ENCODE peak calls at places on chromosomes 16 and 17, in seven cellular contexts. D is adrenal gland, G is IMR-90, J is uterus, P is HepG2, A is A549, Z is prostate gland. M is an unnamed sample.

GRCh38 chr16:89616576-89617437 is 3.4 kb downstream of the DPEP1 start:
- DNase-seq in D (no peak), G (no peak), J (no peak), P (no peak), A (no peak), Z (no peak), M (no peak)

GRCh38 chr17:10646393-10646990 is 10.6 kb downstream of the MYH3 start:
- DNase-seq in D (peak; percentile 62), G (peak; percentile 70), J (peak; percentile 63), P (peak; percentile 58), A (peak; percentile 74), Z (peak; percentile 60), M (peak; percentile 29)

GRCh38 chr16:24626251-24626650 is 86.9 kb downstream of the RBBP6 start:
- DNase-seq in D (no peak), G (peak; percentile 67), J (no peak), P (no peak), A (no peak), Z (no peak), M (no peak)

GRCh38 chr16:16067127-16067526 is 117.7 kb downstream of the ABCC1 start:
- DNase-seq in D (no peak), G (peak; percentile 54), J (no peak), P (no peak), A (no peak), Z (no peak), M (no peak)

GRCh38 chr17:32265192-32265895 is at the start of gene RHBDL3:
- DNase-seq in D (no peak), G (no peak), J (peak; percentile 50), P (no peak), A (no peak), Z (no peak), M (no peak)

GRCh38 chr17:19248923-19249574 is 11.9 kb downstream of the EPN2 start:
- DNase-seq in D (peak; percentile 57), G (peak; percentile 94), J (peak; percentile 69), P (no peak), A (no peak), Z (peak; percentile 74), M (peak; percentile 87)

GRCh38 chr17:72071330-72071729 is 49.5 kb upstream of the SOX9 start:
- DNase-seq in D (no peak), G (no peak), J (no peak), P (no peak), A (no peak), Z (no peak), M (no peak)

GRCh38 chr17:64200080-64201042 is 62.7 kb downstream of the TEX2 start:
- DNase-seq in D (no peak), G (peak; percentile 67), J (no peak), P (no peak), A (no peak), Z (no peak), M (no peak)

GRCh38 chr17:82772026-82772425 is 20.2 kb downstream of the TBCD start:
- DNase-seq in D (no peak), G (peak; percentile 80), J (no peak), P (peak; percentile 71), A (peak; percentile 54), Z (peak; percentile 54), M (peak; percentile 87)

GRCh38 chr16:4327782-4328579 is 12.1 kb downstream of the GLIS2 start:
- DNase-seq in D (peak; percentile 94), G (peak; percentile 69), J (peak; percentile 83), P (peak; percentile 86), A (no peak), Z (peak; percentile 62), M (no peak)

GRCh38 chr17:59357929-59358328 is 26.5 kb downstream of the YPEL2 start:
- DNase-seq in D (peak; percentile 77), G (peak; percentile 73), J (no peak), P (no peak), A (no peak), Z (no peak), M (peak; percentile 69)

GRCh38 chr17:59695943-59696681 is 11.1 kb downstream of the PTRH2 start:
- DNase-seq in D (no peak), G (no peak), J (no peak), P (no peak), A (peak; percentile 36), Z (no peak), M (no peak)

GRCh38 chr17:4833941-4834501 is 881 bp downstream of the MINK1 start:
- DNase-seq in D (peak; percentile 40), G (peak; percentile 80), J (no peak), P (peak; percentile 68), A (peak; percentile 26), Z (no peak), M (no peak)

GRCh38 chr17:4837471-4838305 is 4.5 kb downstream of the MINK1 start:
- DNase-seq in D (peak; percentile 50), G (no peak), J (no peak), P (no peak), A (no peak), Z (no peak), M (no peak)

GRCh38 chr17:4836221-4836620 is 3.1 kb downstream of the MINK1 start:
- DNase-seq in D (no peak), G (no peak), J (no peak), P (no peak), A (no peak), Z (no peak), M (no peak)

GRCh38 chr17:4834621-4835020 is 1.5 kb downstream of the MINK1 start:
- DNase-seq in D (no peak), G (no peak), J (no peak), P (no peak), A (no peak), Z (no peak), M (no peak)

DNA sequence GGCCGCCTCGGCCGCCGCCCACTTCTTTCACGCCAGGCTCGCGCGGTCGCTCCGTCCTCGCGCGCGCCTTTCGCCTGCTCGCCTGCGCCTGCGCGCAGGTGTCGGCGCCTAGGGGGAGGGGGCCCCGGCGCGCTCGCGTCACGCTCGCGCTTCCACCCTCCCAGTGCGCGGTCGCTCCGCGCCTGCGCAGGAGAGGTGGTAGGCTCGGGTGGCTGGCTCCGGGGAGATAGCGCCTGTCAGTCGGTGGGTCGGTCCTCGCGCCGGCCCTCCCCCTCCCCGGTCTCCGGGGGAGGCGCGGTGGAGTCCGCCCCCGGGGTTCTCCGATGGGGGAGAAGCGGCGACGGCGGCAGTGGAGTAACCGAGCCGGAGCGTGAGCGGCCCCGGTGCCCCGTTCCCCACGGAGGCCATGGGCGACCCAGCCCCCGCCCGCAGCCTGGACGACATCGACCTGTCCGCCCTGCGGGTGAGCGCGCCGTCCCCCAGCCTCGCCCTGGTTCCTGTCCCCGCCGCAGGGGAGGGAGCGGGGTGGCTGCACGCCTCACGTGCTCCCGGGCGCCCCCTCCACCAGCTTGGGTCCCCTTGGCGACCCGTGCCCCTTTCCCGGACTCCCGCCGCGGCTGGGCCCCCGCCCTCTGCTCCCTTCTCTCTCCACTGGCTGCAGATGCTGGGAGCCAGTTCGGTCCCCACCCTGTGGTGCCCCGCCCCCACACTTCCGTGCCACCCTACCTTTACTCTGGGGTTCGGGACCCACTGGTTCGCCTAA is at the start of gene MINK1:
- DNase-seq in D (peak; percentile 89), G (peak; percentile 92), J (peak; percentile 83), P (peak; percentile 84), A (peak; percentile 96), Z (peak; percentile 89), M (peak; percentile 98)
- TF ChIP-seq POLR2A in D (peak; percentile 88), G (no peak), J (peak; percentile 86), P (peak; percentile 78), A (peak; percentile 47), Z (peak; percentile 97), M (peak; percentile 69)

DNA sequence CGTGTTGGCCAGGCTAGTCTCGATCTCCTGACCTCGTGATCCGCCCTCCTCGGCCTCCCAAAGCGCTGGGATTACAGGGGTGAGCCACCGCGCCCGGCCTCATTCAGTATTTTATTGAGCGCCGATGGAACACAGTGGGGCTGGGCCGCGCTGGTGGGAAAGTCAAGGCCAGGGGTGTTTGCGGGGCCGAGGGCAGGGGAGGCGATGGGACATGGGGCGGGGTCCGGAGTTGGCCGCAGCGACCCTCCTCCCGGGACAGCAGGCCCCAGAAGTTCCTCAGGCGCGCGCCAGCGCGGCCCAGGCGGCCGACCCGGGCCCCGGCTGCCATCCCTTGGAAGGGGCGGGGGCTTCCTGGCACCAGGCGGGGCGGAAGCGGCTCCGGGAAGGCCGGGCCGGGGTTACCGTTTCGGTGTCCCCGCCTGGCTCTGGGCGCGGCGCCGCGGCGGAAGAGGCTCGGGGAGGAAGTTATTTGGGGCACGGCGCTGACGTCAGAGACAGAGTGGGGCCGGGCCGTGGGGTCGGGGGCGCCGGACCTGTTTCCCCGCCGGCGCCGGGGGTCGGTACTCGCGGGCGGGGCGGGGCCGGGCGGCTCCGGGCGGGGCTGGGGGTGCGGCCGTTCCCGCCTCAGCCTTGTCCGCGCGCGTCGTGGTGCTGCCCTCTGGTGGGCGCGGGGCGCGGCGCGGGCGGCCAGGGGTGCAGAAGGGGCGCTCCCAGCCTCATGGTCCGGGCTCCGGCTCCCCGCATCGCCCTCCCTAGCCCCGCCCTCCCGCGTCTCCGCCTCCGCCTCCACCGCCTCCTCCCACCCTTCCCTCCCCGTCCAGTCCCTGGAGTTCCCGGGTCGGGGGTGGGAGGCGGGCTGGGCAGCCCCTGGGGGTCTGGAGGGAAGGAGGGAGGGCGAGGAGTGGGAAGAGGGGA is 952 bp upstream of the PRSS27 start:
- DNase-seq in D (peak; percentile 82), G (peak; percentile 68), J (peak; percentile 80), P (peak; percentile 78), A (peak; percentile 93), Z (peak; percentile 55), M (peak; percentile 93)
- TF ChIP-seq POLR2A in D (no peak), G (peak; percentile 34), J (no peak), P (no peak), A (peak; percentile 39), Z (no peak), M (no peak)

GRCh38 chr16:1984347-1985225 is 593 bp downstream of the GFER start:
- DNase-seq in D (no peak), G (peak; percentile 13), J (no peak), P (peak; percentile 39), A (no peak), Z (no peak), M (peak; percentile 77)
- TF ChIP-seq POLR2A in D (no peak), G (no peak), J (no peak), P (peak; percentile 5), A (no peak), Z (no peak), M (no peak)

GRCh38 chr16:12801511-12802042 is 2.1 kb downstream of the CPPED1 start:
- DNase-seq in D (peak; percentile 26), G (peak; percentile 56), J (no peak), P (peak; percentile 68), A (peak; percentile 39), Z (no peak), M (peak; percentile 16)
- TF ChIP-seq POLR2A in D (no peak), G (no peak), J (no peak), P (no peak), A (no peak), Z (no peak), M (no peak)

DNA sequence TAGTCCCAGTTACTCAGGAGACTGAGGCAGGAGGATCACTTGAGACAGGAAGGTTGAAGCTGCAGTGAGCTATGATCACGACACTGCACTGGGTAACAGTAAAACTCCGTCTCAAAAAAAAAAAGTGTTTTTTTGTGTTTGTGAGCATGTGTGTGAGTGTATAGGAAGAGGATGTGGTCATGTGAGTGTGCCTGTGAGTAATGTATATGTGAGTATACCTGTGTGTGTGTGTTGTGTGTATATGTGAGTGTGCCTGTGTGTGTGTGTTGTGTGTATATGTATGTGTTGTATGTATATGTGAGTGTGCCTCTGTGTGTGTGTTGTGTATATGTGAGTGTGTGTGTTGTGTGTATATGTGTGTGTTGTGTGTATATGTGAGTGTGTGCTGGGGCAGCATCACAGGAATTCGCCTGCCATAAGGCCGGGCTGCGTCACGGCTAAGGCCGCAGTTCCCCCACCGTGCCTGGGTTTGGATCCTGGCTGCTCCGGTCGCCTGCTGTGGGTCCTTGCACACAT is 21.4 kb upstream of the NPTX1 start:
- DNase-seq in D (no peak), G (no peak), J (no peak), P (no peak), A (no peak), Z (no peak), M (no peak)
- TF ChIP-seq POLR2A in D (no peak), G (no peak), J (no peak), P (no peak), A (no peak), Z (no peak), M (no peak)

GRCh38 chr17:60817187-60817586 is 139.5 kb downstream of the BCAS3 start:
- DNase-seq in D (no peak), G (peak; percentile 94), J (no peak), P (no peak), A (peak; percentile 45), Z (no peak), M (peak; percentile 35)
- TF ChIP-seq POLR2A in D (no peak), G (no peak), J (no peak), P (no peak), A (no peak), Z (no peak), M (no peak)